ENCODE peak calls at places on chromosome 18, in seven cellular contexts. One of them, this sample, is unnamed. For H3K4me1, the result is how much of the 10 kb centered on the place peaks cover.

GRCh38 chr18:36412778-36413177 is 115.3 kb downstream of the FHOD3 start:
- DNase-seq in SK-N-SH: peak
- DNase-seq in tibial artery: no peak
- DNase-seq in gastrocnemius medialis: no peak
- DNase-seq in GM23248: peak
- DNase-seq in A549: peak
- DNase-seq in Caco-2: no peak
- DNase-seq in this sample: peak

GRCh38 chr18:73563345-73563744 is 584.3 kb downstream of the FBXO15 start:
- DNase-seq in SK-N-SH: no peak
- DNase-seq in tibial artery: no peak
- DNase-seq in gastrocnemius medialis: no peak
- DNase-seq in GM23248: peak
- DNase-seq in A549: no peak
- DNase-seq in Caco-2: no peak
- DNase-seq in this sample: no peak

GRCh38 chr18:58222439-58223125 is 178.6 kb downstream of the NEDD4L start:
- DNase-seq in SK-N-SH: no peak
- DNase-seq in tibial artery: no peak
- DNase-seq in gastrocnemius medialis: no peak
- DNase-seq in GM23248: peak
- DNase-seq in A549: no peak
- DNase-seq in Caco-2: no peak
- DNase-seq in this sample: no peak

GRCh38 chr18:76434452-76434851 is 60.6 kb downstream of the ZNF516 start:
- DNase-seq in SK-N-SH: no peak
- DNase-seq in tibial artery: no peak
- DNase-seq in gastrocnemius medialis: no peak
- DNase-seq in GM23248: no peak
- DNase-seq in A549: no peak
- DNase-seq in Caco-2: no peak
- DNase-seq in this sample: no peak

GRCh38 chr18:79518028-79518682 is 122.4 kb downstream of the NFATC1 start:
- DNase-seq in SK-N-SH: no peak
- DNase-seq in tibial artery: no peak
- DNase-seq in gastrocnemius medialis: no peak
- DNase-seq in GM23248: no peak
- DNase-seq in A549: no peak
- DNase-seq in Caco-2: no peak
- DNase-seq in this sample: no peak

GRCh38 chr18:3207565-3207964 is 12.2 kb downstream of the MYOM1 start:
- DNase-seq in SK-N-SH: no peak
- DNase-seq in tibial artery: no peak
- DNase-seq in gastrocnemius medialis: peak
- DNase-seq in GM23248: peak
- DNase-seq in A549: peak
- DNase-seq in Caco-2: no peak
- DNase-seq in this sample: no peak

GRCh38 chr18:10519999-10520935 is 5.6 kb upstream of the NAPG start:
- DNase-seq in SK-N-SH: peak
- DNase-seq in tibial artery: peak
- DNase-seq in gastrocnemius medialis: peak
- DNase-seq in GM23248: peak
- DNase-seq in A549: peak
- DNase-seq in Caco-2: peak
- DNase-seq in this sample: peak

GRCh38 chr18:68662779-68663178 is 52.1 kb downstream of the TMX3 start:
- DNase-seq in SK-N-SH: no peak
- DNase-seq in tibial artery: no peak
- DNase-seq in gastrocnemius medialis: no peak
- DNase-seq in GM23248: peak
- DNase-seq in A549: peak
- DNase-seq in Caco-2: no peak
- DNase-seq in this sample: no peak

GRCh38 chr18:55515946-55516710 is 71.9 kb downstream of the TCF4 start:
- DNase-seq in SK-N-SH: no peak
- DNase-seq in tibial artery: no peak
- DNase-seq in gastrocnemius medialis: no peak
- DNase-seq in GM23248: peak
- DNase-seq in A549: no peak
- DNase-seq in Caco-2: no peak
- DNase-seq in this sample: no peak
- H3K4me1 ChIP-seq in SK-N-SH: under half
- H3K4me1 ChIP-seq in tibial artery: under half
- H3K4me1 ChIP-seq in gastrocnemius medialis: under half
- H3K4me1 ChIP-seq in GM23248: under half
- H3K4me1 ChIP-seq in A549: under half
- H3K4me1 ChIP-seq in Caco-2: under half
- H3K4me1 ChIP-seq in this sample: under half

GRCh38 chr18:13232971-13233565 is 14.5 kb downstream of the LDLRAD4 start:
- DNase-seq in SK-N-SH: no peak
- DNase-seq in tibial artery: no peak
- DNase-seq in gastrocnemius medialis: no peak
- DNase-seq in GM23248: no peak
- DNase-seq in A549: no peak
- DNase-seq in Caco-2: no peak
- DNase-seq in this sample: no peak

GRCh38 chr18:13234528-13234795 is 15.9 kb downstream of the LDLRAD4 start:
- DNase-seq in SK-N-SH: no peak
- DNase-seq in tibial artery: peak
- DNase-seq in gastrocnemius medialis: no peak
- DNase-seq in GM23248: no peak
- DNase-seq in A549: no peak
- DNase-seq in Caco-2: no peak
- DNase-seq in this sample: no peak

GRCh38 chr18:13233746-13234527 is 15.4 kb downstream of the LDLRAD4 start:
- DNase-seq in SK-N-SH: no peak
- DNase-seq in tibial artery: peak
- DNase-seq in gastrocnemius medialis: no peak
- DNase-seq in GM23248: no peak
- DNase-seq in A549: no peak
- DNase-seq in Caco-2: no peak
- DNase-seq in this sample: peak

GRCh38 chr18:13231151-13231550 is 12.6 kb downstream of the LDLRAD4 start:
- DNase-seq in SK-N-SH: no peak
- DNase-seq in tibial artery: no peak
- DNase-seq in gastrocnemius medialis: no peak
- DNase-seq in GM23248: no peak
- DNase-seq in A549: no peak
- DNase-seq in Caco-2: no peak
- DNase-seq in this sample: no peak

GRCh38 chr18:13232060-13232917 is 13.7 kb downstream of the LDLRAD4 start:
- DNase-seq in SK-N-SH: no peak
- DNase-seq in tibial artery: peak
- DNase-seq in gastrocnemius medialis: peak
- DNase-seq in GM23248: no peak
- DNase-seq in A549: no peak
- DNase-seq in Caco-2: no peak
- DNase-seq in this sample: no peak
- H3K4me3 ChIP-seq in SK-N-SH: no peak
- H3K4me3 ChIP-seq in tibial artery: no peak
- H3K4me3 ChIP-seq in gastrocnemius medialis: no peak
- H3K4me3 ChIP-seq in GM23248: no peak
- H3K4me3 ChIP-seq in A549: no peak
- H3K4me3 ChIP-seq in Caco-2: no peak
- H3K4me3 ChIP-seq in this sample: no peak

GRCh38 chr18:13623871-13624270 is 102.5 kb downstream of the FAM210A start:
- DNase-seq in SK-N-SH: no peak
- DNase-seq in tibial artery: no peak
- DNase-seq in gastrocnemius medialis: no peak
- DNase-seq in GM23248: no peak
- DNase-seq in A549: no peak
- DNase-seq in Caco-2: no peak
- DNase-seq in this sample: no peak

GRCh38 chr18:13622751-13623150 is 103.6 kb downstream of the FAM210A start:
- DNase-seq in SK-N-SH: no peak
- DNase-seq in tibial artery: no peak
- DNase-seq in gastrocnemius medialis: no peak
- DNase-seq in GM23248: no peak
- DNase-seq in A549: no peak
- DNase-seq in Caco-2: no peak
- DNase-seq in this sample: no peak

GRCh38 chr18:13624563-13625237 is 101.7 kb downstream of the FAM210A start:
- DNase-seq in SK-N-SH: no peak
- DNase-seq in tibial artery: no peak
- DNase-seq in gastrocnemius medialis: no peak
- DNase-seq in GM23248: no peak
- DNase-seq in A549: no peak
- DNase-seq in Caco-2: no peak
- DNase-seq in this sample: no peak

GRCh38 chr18:13621886-13622619 is 104.3 kb downstream of the FAM210A start:
- DNase-seq in SK-N-SH: no peak
- DNase-seq in tibial artery: no peak
- DNase-seq in gastrocnemius medialis: no peak
- DNase-seq in GM23248: no peak
- DNase-seq in A549: no peak
- DNase-seq in Caco-2: no peak
- DNase-seq in this sample: no peak

GRCh38 chr18:13623348-13623747 is 103.0 kb downstream of the FAM210A start:
- DNase-seq in SK-N-SH: no peak
- DNase-seq in tibial artery: no peak
- DNase-seq in gastrocnemius medialis: no peak
- DNase-seq in GM23248: no peak
- DNase-seq in A549: no peak
- DNase-seq in Caco-2: no peak
- DNase-seq in this sample: no peak
- H3K4me1 ChIP-seq in SK-N-SH: under half
- H3K4me1 ChIP-seq in tibial artery: under half
- H3K4me1 ChIP-seq in gastrocnemius medialis: under half
- H3K4me1 ChIP-seq in GM23248: under half
- H3K4me1 ChIP-seq in A549: under half
- H3K4me1 ChIP-seq in Caco-2: under half
- H3K4me1 ChIP-seq in this sample: under half

GRCh38 chr18:70243131-70243530 is 37.6 kb upstream of the RTTN start:
- DNase-seq in SK-N-SH: no peak
- DNase-seq in tibial artery: no peak
- DNase-seq in gastrocnemius medialis: no peak
- DNase-seq in GM23248: no peak
- DNase-seq in A549: peak
- DNase-seq in Caco-2: peak
- DNase-seq in this sample: no peak

GRCh38 chr18:70243545-70243944 is 38.1 kb upstream of the RTTN start:
- DNase-seq in SK-N-SH: no peak
- DNase-seq in tibial artery: no peak
- DNase-seq in gastrocnemius medialis: no peak
- DNase-seq in GM23248: no peak
- DNase-seq in A549: peak
- DNase-seq in Caco-2: no peak
- DNase-seq in this sample: no peak

GRCh38 chr18:70245941-70246537 is 40.6 kb upstream of the RTTN start:
- DNase-seq in SK-N-SH: no peak
- DNase-seq in tibial artery: no peak
- DNase-seq in gastrocnemius medialis: no peak
- DNase-seq in GM23248: no peak
- DNase-seq in A549: no peak
- DNase-seq in Caco-2: no peak
- DNase-seq in this sample: no peak

GRCh38 chr18:70250781-70251180 is 38.1 kb upstream of the SOCS6 start:
- DNase-seq in SK-N-SH: no peak
- DNase-seq in tibial artery: no peak
- DNase-seq in gastrocnemius medialis: no peak
- DNase-seq in GM23248: no peak
- DNase-seq in A549: no peak
- DNase-seq in Caco-2: no peak
- DNase-seq in this sample: no peak

GRCh38 chr18:70249118-70249517 is 39.7 kb upstream of the SOCS6 start:
- DNase-seq in SK-N-SH: no peak
- DNase-seq in tibial artery: no peak
- DNase-seq in gastrocnemius medialis: no peak
- DNase-seq in GM23248: peak
- DNase-seq in A549: peak
- DNase-seq in Caco-2: no peak
- DNase-seq in this sample: no peak
- H3K4me3 ChIP-seq in SK-N-SH: no peak
- H3K4me3 ChIP-seq in tibial artery: no peak
- H3K4me3 ChIP-seq in gastrocnemius medialis: no peak
- H3K4me3 ChIP-seq in GM23248: no peak
- H3K4me3 ChIP-seq in A549: no peak
- H3K4me3 ChIP-seq in Caco-2: no peak
- H3K4me3 ChIP-seq in this sample: no peak

GRCh38 chr18:49731421-49731841 is 81.9 kb downstream of the ACAA2 start:
- DNase-seq in SK-N-SH: no peak
- DNase-seq in tibial artery: no peak
- DNase-seq in gastrocnemius medialis: no peak
- DNase-seq in GM23248: no peak
- DNase-seq in A549: no peak
- DNase-seq in Caco-2: peak
- DNase-seq in this sample: no peak
- H3K4me1 ChIP-seq in SK-N-SH: under half
- H3K4me1 ChIP-seq in tibial artery: under half
- H3K4me1 ChIP-seq in gastrocnemius medialis: under half
- H3K4me1 ChIP-seq in GM23248: under half
- H3K4me1 ChIP-seq in A549: under half
- H3K4me1 ChIP-seq in Caco-2: half or more
- H3K4me1 ChIP-seq in this sample: under half

GRCh38 chr18:50720281-50720680 is 99.5 kb downstream of the MRO start:
- DNase-seq in SK-N-SH: no peak
- DNase-seq in tibial artery: no peak
- DNase-seq in gastrocnemius medialis: no peak
- DNase-seq in GM23248: no peak
- DNase-seq in A549: no peak
- DNase-seq in Caco-2: no peak
- DNase-seq in this sample: no peak
- H3K4me3 ChIP-seq in SK-N-SH: no peak
- H3K4me3 ChIP-seq in tibial artery: no peak
- H3K4me3 ChIP-seq in gastrocnemius medialis: no peak
- H3K4me3 ChIP-seq in GM23248: no peak
- H3K4me3 ChIP-seq in A549: no peak
- H3K4me3 ChIP-seq in Caco-2: no peak
- H3K4me3 ChIP-seq in this sample: no peak

DNA sequence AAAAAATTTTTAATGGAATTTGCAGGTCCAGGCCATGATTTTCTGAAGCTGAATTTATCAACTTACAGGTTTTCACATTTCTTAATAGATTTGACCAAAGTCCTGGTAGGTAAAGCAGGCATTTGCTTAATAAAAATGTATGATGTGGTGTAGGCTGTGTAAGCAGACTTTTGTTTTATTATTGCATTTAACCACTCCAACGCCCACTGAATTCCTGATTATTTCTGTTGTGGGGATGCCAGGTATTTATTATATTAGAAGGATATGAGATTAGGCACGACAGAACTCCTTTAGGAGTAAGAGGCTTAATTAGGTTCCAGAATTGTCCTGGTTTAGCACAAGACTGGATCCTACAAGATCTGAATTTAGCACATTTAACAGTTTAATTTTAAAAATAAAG is 111.1 kb downstream of the ADCYAP1 start:
- DNase-seq in SK-N-SH: no peak
- DNase-seq in tibial artery: no peak
- DNase-seq in gastrocnemius medialis: no peak
- DNase-seq in GM23248: no peak
- DNase-seq in A549: no peak
- DNase-seq in Caco-2: no peak
- DNase-seq in this sample: no peak
- H3K4me1 ChIP-seq in SK-N-SH: under half
- H3K4me1 ChIP-seq in tibial artery: half or more
- H3K4me1 ChIP-seq in gastrocnemius medialis: under half
- H3K4me1 ChIP-seq in GM23248: under half
- H3K4me1 ChIP-seq in A549: under half
- H3K4me1 ChIP-seq in Caco-2: under half
- H3K4me1 ChIP-seq in this sample: under half